ENCODE peak calls at places on chromosome 16, in ten cellular contexts. One of them, this sample, is unnamed.
A peak's percentile ranks its signal among the peaks of the same experiment; 100 is the strongest.

GRCh38 chr16:3067929-3068288 is 2.5 kb downstream of the IL32 start:
- DNase-seq in BJ: no peak
- DNase-seq in NB4: no peak
- DNase-seq in neural progenitor cell: no peak
- DNase-seq in choroid plexus epithelial cell: no peak
- DNase-seq in GM10248: no peak
- DNase-seq in psoas muscle: no peak
- DNase-seq in cardiac muscle cell: no peak
- DNase-seq in HFF-Myc: no peak
- DNase-seq in Caco-2: no peak
- DNase-seq in this sample: no peak

GRCh38 chr16:11310997-11311561 is 29.9 kb upstream of the PRM1 start:
- DNase-seq in BJ: no peak
- DNase-seq in NB4: peak; percentile 92
- DNase-seq in neural progenitor cell: no peak
- DNase-seq in choroid plexus epithelial cell: no peak
- DNase-seq in GM10248: peak; percentile 68
- DNase-seq in psoas muscle: no peak
- DNase-seq in cardiac muscle cell: no peak
- DNase-seq in HFF-Myc: no peak
- DNase-seq in Caco-2: no peak
- DNase-seq in this sample: peak; percentile 70

GRCh38 chr16:31451681-31452351 is 7.5 kb upstream of the ARMC5 start:
- DNase-seq in BJ: no peak
- DNase-seq in NB4: peak; percentile 57
- DNase-seq in neural progenitor cell: peak; percentile 79
- DNase-seq in choroid plexus epithelial cell: peak; percentile 83
- DNase-seq in GM10248: no peak
- DNase-seq in psoas muscle: peak; percentile 61
- DNase-seq in cardiac muscle cell: peak; percentile 79
- DNase-seq in HFF-Myc: no peak
- DNase-seq in Caco-2: peak; percentile 79
- DNase-seq in this sample: no peak

GRCh38 chr16:20871258-20871657 is 28.9 kb downstream of the DCUN1D3 start:
- DNase-seq in BJ: no peak
- DNase-seq in NB4: no peak
- DNase-seq in neural progenitor cell: no peak
- DNase-seq in choroid plexus epithelial cell: no peak
- DNase-seq in GM10248: no peak
- DNase-seq in psoas muscle: no peak
- DNase-seq in cardiac muscle cell: no peak
- DNase-seq in HFF-Myc: no peak
- DNase-seq in Caco-2: no peak
- DNase-seq in this sample: no peak

GRCh38 chr16:86911311-86911999 is 333.1 kb downstream of the FOXL1 start:
- DNase-seq in BJ: no peak
- DNase-seq in NB4: peak; percentile 18
- DNase-seq in neural progenitor cell: no peak
- DNase-seq in choroid plexus epithelial cell: no peak
- DNase-seq in GM10248: no peak
- DNase-seq in psoas muscle: no peak
- DNase-seq in cardiac muscle cell: no peak
- DNase-seq in HFF-Myc: no peak
- DNase-seq in Caco-2: no peak
- DNase-seq in this sample: no peak

GRCh38 chr16:49282690-49283375 is 1.2 kb upstream of the CBLN1 start:
- DNase-seq in BJ: no peak
- DNase-seq in NB4: no peak
- DNase-seq in neural progenitor cell: peak; percentile 49
- DNase-seq in choroid plexus epithelial cell: no peak
- DNase-seq in GM10248: peak; percentile 18
- DNase-seq in psoas muscle: no peak
- DNase-seq in cardiac muscle cell: no peak
- DNase-seq in HFF-Myc: no peak
- DNase-seq in Caco-2: no peak
- DNase-seq in this sample: no peak

GRCh38 chr16:71542377-71542776 is 16.2 kb downstream of the CHST4 start:
- DNase-seq in BJ: no peak
- DNase-seq in NB4: peak; percentile 77
- DNase-seq in neural progenitor cell: peak; percentile 84
- DNase-seq in choroid plexus epithelial cell: peak; percentile 53
- DNase-seq in GM10248: peak; percentile 69
- DNase-seq in psoas muscle: peak; percentile 13
- DNase-seq in cardiac muscle cell: peak; percentile 55
- DNase-seq in HFF-Myc: no peak
- DNase-seq in Caco-2: peak; percentile 54
- DNase-seq in this sample: peak; percentile 87

GRCh38 chr16:7246578-7246977 is 86.1 kb upstream of the RBFOX1 start:
- DNase-seq in BJ: no peak
- DNase-seq in NB4: peak; percentile 23
- DNase-seq in neural progenitor cell: peak; percentile 73
- DNase-seq in choroid plexus epithelial cell: no peak
- DNase-seq in GM10248: no peak
- DNase-seq in psoas muscle: no peak
- DNase-seq in cardiac muscle cell: no peak
- DNase-seq in HFF-Myc: no peak
- DNase-seq in Caco-2: no peak
- DNase-seq in this sample: no peak

GRCh38 chr16:2467301-2468141 is 3.6 kb upstream of the NTN3 start:
- DNase-seq in BJ: no peak
- DNase-seq in NB4: peak; percentile 92
- DNase-seq in neural progenitor cell: peak; percentile 84
- DNase-seq in choroid plexus epithelial cell: peak; percentile 53
- DNase-seq in GM10248: peak; percentile 67
- DNase-seq in psoas muscle: peak; percentile 86
- DNase-seq in cardiac muscle cell: peak; percentile 76
- DNase-seq in HFF-Myc: no peak
- DNase-seq in Caco-2: peak; percentile 75
- DNase-seq in this sample: peak; percentile 62

DNA sequence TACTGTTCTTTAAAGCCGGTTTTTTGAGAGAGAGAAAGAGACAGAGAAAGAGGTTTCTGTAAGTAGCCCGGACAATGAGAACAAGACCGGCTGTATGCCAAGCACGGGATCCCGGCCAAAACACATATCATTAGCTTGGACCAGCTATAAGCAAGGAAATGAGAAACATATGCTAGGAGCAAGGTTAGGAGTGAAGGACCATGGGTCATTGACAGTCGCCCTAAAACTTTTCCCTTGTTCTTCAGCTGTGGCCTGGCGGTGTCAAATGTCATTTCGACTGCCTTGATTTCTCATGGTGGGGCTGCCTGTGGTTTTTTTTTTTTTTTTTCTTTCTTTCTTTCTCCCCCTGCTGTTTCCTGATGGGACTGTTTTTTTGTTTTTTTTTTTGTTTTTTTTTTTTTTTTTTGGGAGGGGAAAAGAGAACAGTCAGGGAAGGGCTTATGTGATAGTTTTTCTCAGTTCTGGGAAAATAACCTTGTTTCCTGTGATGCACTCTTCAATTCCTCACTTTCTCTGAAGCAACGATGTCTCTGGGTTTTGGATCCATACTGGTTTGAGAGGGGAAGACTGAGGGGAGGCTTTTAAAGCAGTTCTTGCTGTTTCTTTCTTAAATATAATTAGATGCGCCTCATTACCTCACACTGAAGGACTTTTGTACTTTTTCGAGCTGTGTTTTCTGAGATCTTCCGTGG is 124.8 kb upstream of the ZFHX3 start:
- DNase-seq in BJ: peak; percentile 65
- DNase-seq in NB4: no peak
- DNase-seq in neural progenitor cell: peak; percentile 52
- DNase-seq in choroid plexus epithelial cell: peak; percentile 95
- DNase-seq in GM10248: no peak
- DNase-seq in psoas muscle: peak; percentile 76
- DNase-seq in cardiac muscle cell: peak; percentile 97
- DNase-seq in HFF-Myc: peak; percentile 99
- DNase-seq in Caco-2: no peak
- DNase-seq in this sample: no peak
- TF ChIP-seq CTCF in BJ: peak; percentile 54
- TF ChIP-seq CTCF in NB4: no peak
- TF ChIP-seq CTCF in neural progenitor cell: peak; percentile 21
- TF ChIP-seq CTCF in choroid plexus epithelial cell: peak; percentile 61
- TF ChIP-seq CTCF in GM10248: no peak
- TF ChIP-seq CTCF in psoas muscle: peak; percentile 36
- TF ChIP-seq CTCF in cardiac muscle cell: peak; percentile 50
- TF ChIP-seq CTCF in HFF-Myc: peak; percentile 37
- TF ChIP-seq CTCF in Caco-2: peak; percentile 43
- TF ChIP-seq CTCF in this sample: no peak

GRCh38 chr16:81140930-81141780 is 45.0 kb upstream of the GCSH start:
- DNase-seq in BJ: no peak
- DNase-seq in NB4: peak; percentile 18
- DNase-seq in neural progenitor cell: peak; percentile 31
- DNase-seq in choroid plexus epithelial cell: peak; percentile 11
- DNase-seq in GM10248: no peak
- DNase-seq in psoas muscle: no peak
- DNase-seq in cardiac muscle cell: no peak
- DNase-seq in HFF-Myc: no peak
- DNase-seq in Caco-2: peak; percentile 56
- DNase-seq in this sample: peak; percentile 35
- TF ChIP-seq CTCF in BJ: peak; percentile 36
- TF ChIP-seq CTCF in NB4: peak; percentile 35
- TF ChIP-seq CTCF in neural progenitor cell: peak; percentile 45
- TF ChIP-seq CTCF in choroid plexus epithelial cell: peak; percentile 44
- TF ChIP-seq CTCF in GM10248: no peak
- TF ChIP-seq CTCF in psoas muscle: no peak
- TF ChIP-seq CTCF in cardiac muscle cell: peak; percentile 30
- TF ChIP-seq CTCF in HFF-Myc: no peak
- TF ChIP-seq CTCF in Caco-2: no peak
- TF ChIP-seq CTCF in this sample: peak; percentile 40

GRCh38 chr16:79047337-79047736 is 553.2 kb downstream of the MAF start:
- DNase-seq in BJ: no peak
- DNase-seq in NB4: peak; percentile 47
- DNase-seq in neural progenitor cell: no peak
- DNase-seq in choroid plexus epithelial cell: no peak
- DNase-seq in GM10248: no peak
- DNase-seq in psoas muscle: no peak
- DNase-seq in cardiac muscle cell: no peak
- DNase-seq in HFF-Myc: no peak
- DNase-seq in Caco-2: no peak
- DNase-seq in this sample: peak; percentile 21
- TF ChIP-seq CTCF in BJ: no peak
- TF ChIP-seq CTCF in NB4: peak; percentile 77
- TF ChIP-seq CTCF in neural progenitor cell: peak; percentile 63
- TF ChIP-seq CTCF in choroid plexus epithelial cell: peak; percentile 29
- TF ChIP-seq CTCF in GM10248: peak; percentile 17
- TF ChIP-seq CTCF in psoas muscle: peak; percentile 35
- TF ChIP-seq CTCF in cardiac muscle cell: no peak
- TF ChIP-seq CTCF in HFF-Myc: no peak
- TF ChIP-seq CTCF in Caco-2: peak; percentile 53
- TF ChIP-seq CTCF in this sample: peak; percentile 48

GRCh38 chr16:58249388-58249779 is 45.4 kb downstream of the PRSS54 start:
- DNase-seq in BJ: no peak
- DNase-seq in NB4: no peak
- DNase-seq in neural progenitor cell: no peak
- DNase-seq in choroid plexus epithelial cell: no peak
- DNase-seq in GM10248: no peak
- DNase-seq in psoas muscle: no peak
- DNase-seq in cardiac muscle cell: no peak
- DNase-seq in HFF-Myc: no peak
- DNase-seq in Caco-2: no peak
- DNase-seq in this sample: no peak

GRCh38 chr16:58243528-58244004 is 45.7 kb upstream of the CSNK2A2 start:
- DNase-seq in BJ: no peak
- DNase-seq in NB4: peak; percentile 24
- DNase-seq in neural progenitor cell: no peak
- DNase-seq in choroid plexus epithelial cell: no peak
- DNase-seq in GM10248: peak; percentile 73
- DNase-seq in psoas muscle: no peak
- DNase-seq in cardiac muscle cell: no peak
- DNase-seq in HFF-Myc: no peak
- DNase-seq in Caco-2: no peak
- DNase-seq in this sample: peak; percentile 14
- TF ChIP-seq CTCF in BJ: no peak
- TF ChIP-seq CTCF in NB4: no peak
- TF ChIP-seq CTCF in neural progenitor cell: no peak
- TF ChIP-seq CTCF in choroid plexus epithelial cell: no peak
- TF ChIP-seq CTCF in GM10248: no peak
- TF ChIP-seq CTCF in psoas muscle: no peak
- TF ChIP-seq CTCF in cardiac muscle cell: no peak
- TF ChIP-seq CTCF in HFF-Myc: no peak
- TF ChIP-seq CTCF in Caco-2: no peak
- TF ChIP-seq CTCF in this sample: no peak

GRCh38 chr16:81462683-81463082 is 18.1 kb downstream of the CMIP start:
- DNase-seq in BJ: no peak
- DNase-seq in NB4: no peak
- DNase-seq in neural progenitor cell: no peak
- DNase-seq in choroid plexus epithelial cell: no peak
- DNase-seq in GM10248: no peak
- DNase-seq in psoas muscle: peak; percentile 2
- DNase-seq in cardiac muscle cell: no peak
- DNase-seq in HFF-Myc: no peak
- DNase-seq in Caco-2: no peak
- DNase-seq in this sample: no peak
- TF ChIP-seq CTCF in BJ: no peak
- TF ChIP-seq CTCF in NB4: no peak
- TF ChIP-seq CTCF in neural progenitor cell: no peak
- TF ChIP-seq CTCF in choroid plexus epithelial cell: no peak
- TF ChIP-seq CTCF in GM10248: no peak
- TF ChIP-seq CTCF in psoas muscle: no peak
- TF ChIP-seq CTCF in cardiac muscle cell: no peak
- TF ChIP-seq CTCF in HFF-Myc: no peak
- TF ChIP-seq CTCF in Caco-2: no peak
- TF ChIP-seq CTCF in this sample: no peak

GRCh38 chr16:693766-694165 is 3.6 kb upstream of the WDR24 start:
- DNase-seq in BJ: no peak
- DNase-seq in NB4: no peak
- DNase-seq in neural progenitor cell: no peak
- DNase-seq in choroid plexus epithelial cell: no peak
- DNase-seq in GM10248: no peak
- DNase-seq in psoas muscle: no peak
- DNase-seq in cardiac muscle cell: no peak
- DNase-seq in HFF-Myc: no peak
- DNase-seq in Caco-2: no peak
- DNase-seq in this sample: no peak
- TF ChIP-seq CTCF in BJ: no peak
- TF ChIP-seq CTCF in NB4: no peak
- TF ChIP-seq CTCF in neural progenitor cell: no peak
- TF ChIP-seq CTCF in choroid plexus epithelial cell: no peak
- TF ChIP-seq CTCF in GM10248: no peak
- TF ChIP-seq CTCF in psoas muscle: no peak
- TF ChIP-seq CTCF in cardiac muscle cell: no peak
- TF ChIP-seq CTCF in HFF-Myc: no peak
- TF ChIP-seq CTCF in Caco-2: no peak
- TF ChIP-seq CTCF in this sample: no peak

DNA sequence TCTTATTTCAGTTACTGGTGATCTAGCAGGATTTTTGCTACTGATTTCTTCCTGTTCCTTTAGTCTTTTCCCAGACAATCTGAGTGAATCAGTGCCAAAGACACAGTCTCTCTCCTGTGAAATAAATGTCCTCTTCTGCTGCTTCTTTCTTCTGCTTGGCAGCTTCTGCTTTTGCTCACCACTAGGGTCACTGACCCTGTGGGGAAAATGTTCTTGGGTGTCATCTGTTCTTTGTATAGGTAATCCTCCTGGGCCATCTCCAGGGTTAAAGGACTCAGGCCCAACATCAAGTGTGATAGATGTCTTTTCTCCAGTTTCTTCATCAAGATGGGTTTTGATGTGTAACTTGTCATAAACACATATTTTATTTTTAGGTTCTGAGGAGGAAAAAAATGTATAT is 5.2 kb downstream of the PALB2 start:
- DNase-seq in BJ: no peak
- DNase-seq in NB4: peak; percentile 14
- DNase-seq in neural progenitor cell: no peak
- DNase-seq in choroid plexus epithelial cell: no peak
- DNase-seq in GM10248: no peak
- DNase-seq in psoas muscle: no peak
- DNase-seq in cardiac muscle cell: no peak
- DNase-seq in HFF-Myc: no peak
- DNase-seq in Caco-2: no peak
- DNase-seq in this sample: no peak
- TF ChIP-seq CTCF in BJ: no peak
- TF ChIP-seq CTCF in NB4: no peak
- TF ChIP-seq CTCF in neural progenitor cell: no peak
- TF ChIP-seq CTCF in choroid plexus epithelial cell: no peak
- TF ChIP-seq CTCF in GM10248: no peak
- TF ChIP-seq CTCF in psoas muscle: no peak
- TF ChIP-seq CTCF in cardiac muscle cell: no peak
- TF ChIP-seq CTCF in HFF-Myc: no peak
- TF ChIP-seq CTCF in Caco-2: no peak
- TF ChIP-seq CTCF in this sample: no peak

This sample was measured in activated CD8-positive, alpha-beta T cell treated with anti-CD3 and anti-CD28 coated beads for 36 hours.